ENCODE peak calls at places on chromosomes 12 and 14, in six cellular contexts. V is GM23338, N is neural progenitor cell, C is PC-3, R is GM23248, S is MM.1S. Q is an unnamed sample.

GRCh38 chr12:11829764-11830194 is 180.3 kb downstream of the ETV6 start:
- DNase-seq in C (no peak), S (no peak), V (no peak), N (no peak), R (no peak), Q (no peak)

GRCh38 chr12:93671044-93671443 is 6.1 kb upstream of the CRADD start:
- DNase-seq in S (no peak), R (no peak), C (no peak), V (no peak), N (no peak), Q (no peak)

GRCh38 chr12:106585237-106585834 is 2.5 kb downstream of the RFX4 start:
- DNase-seq in S (no peak), N (peak; percentile 82), R (no peak), V (peak; percentile 68), C (no peak), Q (no peak)

GRCh38 chr14:75025876-75026275 is 23.2 kb downstream of the EIF2B2 start:
- DNase-seq in S (no peak), C (no peak), N (no peak), R (no peak), V (no peak), Q (no peak)

GRCh38 chr12:67091204-67091603 is 178.0 kb upstream of the CAND1 start:
- DNase-seq in C (no peak), V (no peak), R (no peak), N (no peak), S (no peak), Q (no peak)

GRCh38 chr14:70622111-70622712 is 19.5 kb upstream of the TTC9 start:
- DNase-seq in N (peak; percentile 69), S (peak; percentile 38), C (peak; percentile 82), R (peak; percentile 53), V (peak; percentile 91), Q (peak; percentile 54)

GRCh38 chr12:96194901-96195844 is 998 bp downstream of the ELK3 start:
- DNase-seq in V (peak; percentile 61), R (peak; percentile 93), S (peak; percentile 95), C (peak; percentile 83), N (peak; percentile 56), Q (peak; percentile 83)

GRCh38 chr12:105485926-105486325 is 155.4 kb downstream of the C12orf75 start:
- DNase-seq in R (peak; percentile 44), N (no peak), C (no peak), V (no peak), S (no peak), Q (peak; percentile 38)

GRCh38 chr14:55221186-55221585 is 29.8 kb upstream of the DLGAP5 start:
- DNase-seq in V (no peak), R (peak; percentile 67), S (no peak), N (no peak), C (peak; percentile 86), Q (peak; percentile 47)

GRCh38 chr12:101097829-101098580 is 112.0 kb downstream of the SLC5A8 start:
- DNase-seq in C (no peak), R (no peak), S (no peak), N (no peak), V (no peak), Q (no peak)

GRCh38 chr12:32828120-32828519 is 68.5 kb downstream of the PKP2 start:
- DNase-seq in S (no peak), V (no peak), R (no peak), C (no peak), N (no peak), Q (no peak)

GRCh38 chr14:57837267-57837666 is 28.6 kb downstream of the SLC35F4 start:
- DNase-seq in V (peak; percentile 15), R (no peak), N (no peak), S (no peak), C (no peak), Q (no peak)

GRCh38 chr12:62006076-62006732 is 254.0 kb upstream of the USP15 start:
- DNase-seq in C (peak; percentile 63), N (peak; percentile 56), V (peak; percentile 73), S (peak; percentile 46), R (peak; percentile 58), Q (peak; percentile 5)

GRCh38 chr12:109029411-109029810 is 8.5 kb upstream of the SVOP start:
- DNase-seq in C (no peak), S (no peak), N (no peak), R (no peak), V (no peak), Q (no peak)

GRCh38 chr12:123966596-123966995 is 6.0 kb downstream of the CCDC92 start:
- DNase-seq in S (no peak), C (no peak), V (no peak), R (peak; percentile 91), N (no peak), Q (no peak)

GRCh38 chr12:117002040-117002832 is 91.5 kb downstream of the FBXW8 start:
- DNase-seq in C (no peak), N (no peak), V (no peak), R (peak; percentile 16), S (no peak), Q (no peak)

GRCh38 chr12:13205809-13206559 is 9.5 kb downstream of the EMP1 start:
- DNase-seq in C (peak; percentile 98), R (peak; percentile 98), N (no peak), S (no peak), V (no peak), Q (peak; percentile 99)

GRCh38 chr12:6372403-6373003 is 2.9 kb downstream of the SCNN1A start:
- DNase-seq in R (peak; percentile 82), V (peak; percentile 29), C (peak; percentile 86), N (peak; percentile 35), S (peak; percentile 45), Q (peak; percentile 92)

GRCh38 chr12:48966177-48966890 is 5.2 kb downstream of the WNT10B start:
- DNase-seq in V (peak; percentile 41), N (no peak), C (no peak), S (peak; percentile 73), R (no peak), Q (no peak)

GRCh38 chr14:68520637-68521556 is 272.0 kb downstream of the ZFP36L1 start:
- DNase-seq in C (peak; percentile 95), N (no peak), S (no peak), R (no peak), V (peak; percentile 64), Q (peak; percentile 86)

GRCh38 chr12:56387152-56387551 is 24.5 kb upstream of the APOF start:
- DNase-seq in N (no peak), C (no peak), V (peak; percentile 63), S (no peak), R (peak; percentile 38), Q (no peak)

GRCh38 chr14:43934102-43934501 is 573.0 kb downstream of the FSCB start:
- DNase-seq in C (no peak), N (no peak), V (no peak), S (no peak), R (no peak), Q (no peak)

GRCh38 chr14:85310491-85311272 is 219.3 kb upstream of the FLRT2 start:
- DNase-seq in N (no peak), R (no peak), S (no peak), C (no peak), V (no peak), Q (no peak)

GRCh38 chr12:32273712-32274111 is 125.6 kb upstream of the FGD4 start:
- DNase-seq in R (no peak), N (peak; percentile 78), S (peak; percentile 86), V (peak; percentile 66), C (no peak), Q (no peak)

GRCh38 chr12:51827925-51828818 is 20.3 kb downstream of the FIGNL2 start:
- DNase-seq in S (no peak), V (no peak), R (peak; percentile 79), N (no peak), C (peak; percentile 86), Q (no peak)

GRCh38 chr12:6550294-6551062 is 5.4 kb downstream of the IFFO1 start:
- DNase-seq in N (no peak), R (no peak), V (no peak), S (no peak), C (no peak), Q (no peak)

GRCh38 chr12:143964-144649 is 69.8 kb downstream of the SLC6A12 start:
- DNase-seq in V (peak; percentile 40), C (peak; percentile 18), R (peak; percentile 26), N (peak; percentile 42), S (no peak), Q (peak; percentile 25)

GRCh38 chr12:147242-147641 is 66.7 kb downstream of the SLC6A12 start:
- DNase-seq in S (no peak), C (no peak), R (no peak), V (no peak), N (no peak), Q (no peak)

GRCh38 chr12:145369-145960 is 68.5 kb downstream of the SLC6A12 start:
- DNase-seq in S (no peak), C (no peak), N (no peak), R (no peak), V (no peak), Q (no peak)

GRCh38 chr12:148676-149416 is 65.1 kb downstream of the SLC6A12 start:
- DNase-seq in S (no peak), C (no peak), V (no peak), N (no peak), R (no peak), Q (no peak)

DNA sequence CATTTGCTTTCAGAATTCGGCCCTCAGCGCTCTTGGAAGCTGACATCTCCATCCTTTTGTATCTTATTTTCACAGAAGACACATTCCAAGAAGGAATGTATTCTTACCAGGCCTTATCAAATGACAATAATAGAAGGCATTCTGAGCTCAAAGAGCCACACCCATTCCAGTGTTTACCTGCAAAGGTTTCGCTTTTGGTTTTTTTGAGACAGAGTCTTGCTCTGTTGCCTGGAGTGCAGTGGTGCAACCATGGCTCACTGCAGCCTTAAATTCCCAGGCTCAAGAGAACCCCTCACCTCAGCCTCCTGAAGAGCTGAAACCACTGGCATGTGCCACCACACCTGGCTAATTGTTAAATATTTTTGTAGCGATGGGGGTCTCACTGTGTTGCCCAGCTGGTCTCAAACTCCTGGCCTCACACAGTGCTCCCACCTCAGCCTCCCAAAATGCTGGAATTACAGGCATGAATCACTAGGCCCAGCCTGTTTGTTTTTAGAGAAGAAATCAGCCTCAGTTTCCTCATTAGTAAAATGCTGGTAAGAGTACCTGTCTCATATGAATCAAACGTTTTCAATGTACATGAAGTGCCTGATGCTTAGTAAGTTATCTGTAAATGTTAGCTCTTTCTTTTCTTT is 69.2 kb downstream of the SLC6A12 start:
- DNase-seq in C (no peak), S (peak; percentile 53), N (no peak), V (no peak), R (no peak), Q (peak; percentile 26)
- TF ChIP-seq EZH2 in C (no peak), S (no peak), N (no peak), V (no peak), R (no peak), Q (no peak)

GRCh38 chr14:64463873-64464272 is 1.4 kb upstream of the AKAP5 start:
- DNase-seq in S (no peak), V (no peak), R (no peak), C (no peak), N (no peak), Q (no peak)
- H3F3A ChIP-seq in S (peaks cover 14% of the 10 kb centered on the region), V (peaks cover 22% of the 10 kb centered on the region), R (peaks cover 20% of the 10 kb centered on the region), C (no peaks in the 10 kb centered on the region), N (peaks cover 31% of the 10 kb centered on the region), Q (peaks cover 34% of the 10 kb centered on the region)

GRCh38 chr12:54010053-54010971 is 1.5 kb downstream of the HOXC8 start:
- DNase-seq in V (no peak), R (no peak), C (no peak), N (no peak), S (no peak), Q (no peak)
- TF ChIP-seq EZH2 in V (peak; percentile 63), R (no peak), C (no peak), N (no peak), S (no peak), Q (no peak)

DNA sequence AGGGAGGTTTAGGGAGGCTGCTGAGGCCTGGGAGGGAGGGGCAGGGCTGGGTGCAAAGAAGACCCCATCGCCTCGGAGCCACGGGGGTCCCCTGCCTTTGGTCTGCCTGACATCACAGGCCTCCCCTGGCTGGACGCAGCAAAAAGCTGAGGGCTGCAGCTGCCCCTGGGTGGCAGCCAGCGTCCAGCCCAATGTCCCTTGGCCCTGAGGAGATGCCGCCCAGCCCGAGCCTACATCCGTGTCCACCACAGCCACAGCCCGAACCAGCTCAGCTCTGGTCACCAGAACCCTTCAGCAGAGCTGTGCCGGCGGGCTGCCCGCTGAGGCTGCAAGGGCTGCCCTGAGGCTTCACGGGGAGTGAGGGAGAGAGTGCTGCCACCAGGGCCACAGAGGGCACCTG is 1.9 kb downstream of the NUDT14 start:
- DNase-seq in C (no peak), N (no peak), V (no peak), R (no peak), S (no peak), Q (no peak)
- H3F3A ChIP-seq in C (no peaks in the 10 kb centered on the region), N (peaks cover 23% of the 10 kb centered on the region), V (no peaks in the 10 kb centered on the region), R (no peaks in the 10 kb centered on the region), S (no peaks in the 10 kb centered on the region), Q (peaks cover 10% of the 10 kb centered on the region)

Q was measured in PC-9.